ENCODE peak calls at places on chromosomes 12 and 14, in four cellular contexts. Q, M, L and E are unnamed samples. For H3K4me1 and H3K36me3, the result is how much of the 10 kb centered on the place peaks cover.

GRCh38 chr12:100356646-100357223 is at the start of gene SLC17A8:
- DNase-seq in Q (no peak), M (no peak), L (no peak), E (no peak)

GRCh38 chr14:63393002-63393401 is 74.3 kb upstream of the GPHB5 start:
- DNase-seq in Q (no peak), M (no peak), L (no peak), E (no peak)

GRCh38 chr12:97752129-97752528 is 289.5 kb downstream of the RMST start:
- DNase-seq in Q (no peak), M (no peak), L (no peak), E (no peak)

GRCh38 chr14:94269156-94269555 is 23.9 kb downstream of the SERPINA10 start:
- DNase-seq in Q (no peak), M (no peak), L (no peak), E (no peak)

GRCh38 chr14:64572721-64573508 is 23.2 kb downstream of the PPP1R36 start:
- DNase-seq in Q (no peak), M (no peak), L (no peak), E (no peak)

GRCh38 chr12:29783773-29784666 is at the start of gene TMTC1:
- DNase-seq in Q (peak), M (peak), L (peak), E (no peak)

GRCh38 chr12:76747245-76747644 is 16.7 kb upstream of the ZDHHC17 start:
- DNase-seq in Q (no peak), M (no peak), L (no peak), E (no peak)

GRCh38 chr14:91731018-91731417 is 868 bp downstream of the CATSPERB start:
- DNase-seq in Q (no peak), M (no peak), L (no peak), E (no peak)

GRCh38 chr14:66109426-66109825 is 376.7 kb upstream of the CCDC196 start:
- DNase-seq in Q (no peak), M (no peak), L (no peak), E (no peak)

GRCh38 chr14:102316048-102316745 is 3.3 kb upstream of the ZNF839 start:
- DNase-seq in Q (no peak), M (no peak), L (peak), E (no peak)

GRCh38 chr12:12717586-12718381 is 616 bp downstream of the CDKN1B start:
- DNase-seq in Q (peak), M (peak), L (peak), E (no peak)

GRCh38 chr12:11136075-11136474 is 1.6 kb upstream of the TAS2R30 start:
- DNase-seq in Q (no peak), M (no peak), L (no peak), E (no peak)

GRCh38 chr14:68079941-68080697 is 260.5 kb downstream of the RAD51B start:
- DNase-seq in Q (no peak), M (no peak), L (no peak), E (no peak)

GRCh38 chr12:2834581-2835491 is at the start of gene NRIP2:
- DNase-seq in Q (no peak), M (no peak), L (no peak), E (no peak)

GRCh38 chr14:106436310-106436905 is 910.0 kb downstream of the TMEM121 start:
- DNase-seq in Q (peak), M (peak), L (no peak), E (peak)

GRCh38 chr12:12582895-12583303 is 20.2 kb upstream of the DUSP16 start:
- DNase-seq in Q (no peak), M (no peak), L (no peak), E (no peak)

GRCh38 chr12:45762185-45763110 is 32.9 kb downstream of the ARID2 start:
- DNase-seq in Q (no peak), M (no peak), L (no peak), E (no peak)

GRCh38 chr14:85380891-85381290 is 149.1 kb upstream of the FLRT2 start:
- DNase-seq in Q (no peak), M (no peak), L (no peak), E (no peak)

GRCh38 chr14:29741909-29742401 is 185.7 kb downstream of the PRKD1 start:
- DNase-seq in Q (no peak), M (no peak), L (peak), E (no peak)

GRCh38 chr12:30847259-30847658 is 79.3 kb upstream of the TSPAN11 start:
- DNase-seq in Q (no peak), M (no peak), L (no peak), E (no peak)

DNA sequence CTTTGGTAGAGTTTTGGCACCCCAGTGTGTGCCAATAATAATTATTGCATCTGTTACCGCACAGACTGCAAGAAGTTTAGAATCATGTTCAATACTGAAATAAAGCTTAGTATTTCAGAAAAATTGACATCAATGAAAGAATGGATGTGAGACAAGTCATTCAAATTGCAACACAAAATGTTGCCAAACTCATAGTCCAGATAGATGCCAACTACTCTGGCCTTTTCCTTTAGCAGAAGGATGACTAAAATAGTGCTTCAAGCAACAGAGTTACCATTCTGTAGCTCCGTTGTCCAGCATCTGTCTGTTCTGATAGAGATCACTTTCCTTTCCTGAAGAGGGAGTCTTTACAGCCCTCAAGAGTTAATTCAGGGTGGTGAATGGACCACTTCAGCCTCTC is 77.5 kb downstream of the LIN7A start:
- DNase-seq in Q (no peak), M (no peak), L (no peak), E (no peak)
- H3K4me1 ChIP-seq in Q (under half), M (under half), L (under half), E (under half)

GRCh38 chr14:32018391-32019092 is 58.6 kb upstream of the ARHGAP5 start:
- DNase-seq in Q (no peak), M (no peak), L (no peak), E (no peak)
- H3K27ac ChIP-seq in Q (no peak), M (peak), L (peak), E (no peak)

GRCh38 chr12:119748512-119748911 is 80.6 kb downstream of the PRKAB1 start:
- DNase-seq in Q (no peak), M (no peak), L (no peak), E (no peak)
- H3K36me3 ChIP-seq in Q (under half), M (under half), L (under half), E (under half)

DNA sequence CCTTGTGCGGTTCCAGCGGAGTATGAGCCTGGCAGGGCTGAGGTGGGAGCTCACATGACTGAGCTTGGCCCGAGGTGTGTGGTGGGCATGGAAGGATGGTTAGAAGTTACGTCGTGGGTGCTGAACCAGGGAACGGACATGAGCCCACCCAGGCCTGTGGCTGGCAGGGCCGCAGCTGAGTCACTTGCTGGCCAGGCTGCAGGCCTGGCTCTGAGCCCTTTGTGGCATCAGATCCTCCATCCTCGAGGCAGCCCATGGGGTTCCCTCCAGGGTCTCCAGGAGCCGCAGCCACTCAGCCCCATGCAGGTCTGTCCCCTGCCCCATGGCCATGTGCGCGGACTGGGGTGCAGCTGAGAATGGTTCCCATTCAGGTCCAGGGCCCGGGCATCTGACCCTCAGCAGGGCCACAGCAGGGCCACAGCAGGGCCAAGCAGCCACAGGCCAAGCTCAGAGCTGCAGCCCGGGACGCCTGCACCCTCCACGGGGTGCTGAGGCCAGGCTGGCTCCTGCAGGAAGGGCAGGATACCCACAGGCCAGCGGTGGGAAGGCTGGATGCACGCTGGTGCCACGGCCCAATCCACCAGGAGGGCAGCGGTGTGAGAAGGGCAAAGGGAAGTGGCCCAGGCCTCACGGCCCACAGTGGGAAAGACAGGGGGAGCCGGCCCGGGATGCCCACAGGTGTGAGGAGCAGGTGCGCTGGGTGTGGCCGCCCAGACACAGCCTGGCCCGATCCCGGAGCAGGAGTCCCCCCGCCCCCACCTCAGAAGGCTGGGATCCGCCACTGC is 26.3 kb upstream of the ULK1 start:
- DNase-seq in Q (no peak), M (no peak), L (no peak), E (no peak)
- H3K4me1 ChIP-seq in Q (under half), M (under half), L (under half), E (under half)

GRCh38 chr14:50063876-50064420 is 52.4 kb downstream of the VCPKMT start:
- DNase-seq in Q (no peak), M (no peak), L (no peak), E (no peak)

GRCh38 chr14:50059773-50060629 is 56.4 kb downstream of the VCPKMT start:
- DNase-seq in Q (no peak), M (no peak), L (no peak), E (no peak)

GRCh38 chr14:50062438-50063039 is 53.8 kb downstream of the VCPKMT start:
- DNase-seq in Q (no peak), M (no peak), L (no peak), E (peak)

GRCh38 chr14:50060871-50061663 is 55.3 kb downstream of the VCPKMT start:
- DNase-seq in Q (peak), M (peak), L (peak), E (no peak)

DNA sequence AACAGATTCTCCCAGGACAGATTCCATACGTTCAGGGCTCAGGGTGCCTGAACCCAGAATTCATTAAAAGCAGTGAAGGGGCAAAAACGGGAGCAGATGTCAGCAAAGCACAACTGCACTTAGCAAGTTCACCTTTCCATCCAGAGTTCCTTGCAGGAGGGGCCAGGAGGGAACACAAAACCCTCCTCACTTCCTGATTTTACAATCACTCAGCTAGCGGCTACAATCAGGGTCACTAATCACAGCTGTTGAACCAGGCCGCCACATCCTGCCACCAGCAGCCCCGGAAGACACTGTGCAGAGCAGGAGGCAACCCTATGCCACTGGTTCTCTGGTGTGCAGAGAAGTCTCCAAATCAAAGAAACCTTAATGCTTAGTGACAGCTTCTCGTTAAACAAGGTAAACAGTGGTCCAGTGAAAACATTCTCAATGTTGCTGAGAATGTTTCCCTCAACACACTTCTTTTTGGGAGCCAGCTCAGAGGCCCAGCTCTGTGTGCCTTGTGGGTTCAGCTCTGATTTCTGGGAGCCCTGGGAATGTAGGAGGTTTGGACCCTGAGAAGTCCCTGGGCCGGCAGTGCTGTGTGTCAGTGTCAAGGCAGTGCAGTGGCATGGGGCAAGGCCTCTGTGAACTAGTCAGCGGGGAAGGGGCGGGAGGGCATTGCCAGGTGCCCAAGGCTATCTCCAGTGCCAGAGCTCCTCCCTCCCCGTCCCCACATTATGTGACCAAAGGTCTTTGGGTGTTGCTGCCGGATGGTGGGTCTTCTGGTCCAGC is 54.5 kb downstream of the VCPKMT start:
- DNase-seq in Q (no peak), M (no peak), L (peak), E (peak)
- H3K27ac ChIP-seq in Q (peak), M (peak), L (peak), E (peak)

DNA sequence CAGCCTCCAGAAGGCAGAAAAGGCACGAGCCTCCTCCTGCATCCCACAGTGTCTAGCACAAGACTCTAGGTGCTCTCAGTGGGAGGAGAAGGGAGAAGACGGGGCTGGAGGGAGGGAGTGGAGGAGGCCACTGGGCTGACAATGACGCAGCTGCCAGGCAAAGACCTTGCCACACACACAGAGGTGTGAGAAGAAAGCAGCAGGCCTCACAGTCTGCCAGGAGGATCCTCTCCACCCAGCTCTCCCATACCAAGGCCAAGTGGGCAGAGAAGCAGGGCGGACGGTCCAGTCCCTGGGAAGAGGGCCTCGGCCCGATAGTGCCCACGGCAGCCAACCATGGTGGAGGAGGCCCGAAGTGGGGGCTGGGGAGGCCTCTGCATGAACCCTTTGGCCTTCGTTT is 78.9 kb downstream of the NCOR2 start:
- DNase-seq in Q (no peak), M (peak), L (no peak), E (no peak)
- H3K36me3 ChIP-seq in Q (half or more), M (under half), L (under half), E (under half)